ENCODE peak calls at places on chromosomes 6 and 20, in seven cellular contexts. One of them, this sample, is unnamed.

GRCh38 chr20:62208805-62209755 is 11.0 kb downstream of the HRH3 start:
- DNase-seq in lung: no peak
- DNase-seq in body of pancreas: peak
- DNase-seq in ovary: no peak
- DNase-seq in upper lobe of right lung: no peak
- DNase-seq in HCT116: no peak
- DNase-seq in brain microvascular endothelial cell: no peak
- DNase-seq in this sample: no peak

GRCh38 chr6:14035448-14035847 is 82.1 kb upstream of the CD83 start:
- DNase-seq in lung: peak
- DNase-seq in upper lobe of right lung: no peak
- DNase-seq in body of pancreas: peak
- DNase-seq in ovary: no peak
- DNase-seq in brain microvascular endothelial cell: peak
- DNase-seq in HCT116: no peak
- DNase-seq in this sample: peak

GRCh38 chr6:29656157-29656556 is 735 bp upstream of the MOG start:
- DNase-seq in upper lobe of right lung: no peak
- DNase-seq in HCT116: no peak
- DNase-seq in brain microvascular endothelial cell: no peak
- DNase-seq in lung: no peak
- DNase-seq in ovary: no peak
- DNase-seq in body of pancreas: no peak
- DNase-seq in this sample: no peak

GRCh38 chr6:118668761-118669411 is 17.5 kb upstream of the CEP85L start:
- DNase-seq in body of pancreas: no peak
- DNase-seq in brain microvascular endothelial cell: peak
- DNase-seq in HCT116: no peak
- DNase-seq in ovary: no peak
- DNase-seq in lung: no peak
- DNase-seq in upper lobe of right lung: no peak
- DNase-seq in this sample: peak

GRCh38 chr6:16836186-16836981 is 75.1 kb upstream of the ATXN1 start:
- DNase-seq in brain microvascular endothelial cell: no peak
- DNase-seq in HCT116: no peak
- DNase-seq in ovary: no peak
- DNase-seq in upper lobe of right lung: no peak
- DNase-seq in body of pancreas: no peak
- DNase-seq in lung: no peak
- DNase-seq in this sample: no peak

GRCh38 chr6:40733290-40733689 is 146.1 kb upstream of the LRFN2 start:
- DNase-seq in brain microvascular endothelial cell: peak
- DNase-seq in body of pancreas: no peak
- DNase-seq in lung: no peak
- DNase-seq in ovary: no peak
- DNase-seq in upper lobe of right lung: no peak
- DNase-seq in HCT116: no peak
- DNase-seq in this sample: no peak

GRCh38 chr20:7723284-7723683 is 217.0 kb downstream of the HAO1 start:
- DNase-seq in HCT116: no peak
- DNase-seq in lung: no peak
- DNase-seq in ovary: no peak
- DNase-seq in upper lobe of right lung: no peak
- DNase-seq in brain microvascular endothelial cell: no peak
- DNase-seq in body of pancreas: no peak
- DNase-seq in this sample: no peak

GRCh38 chr20:23282546-23282945 is 68.0 kb upstream of the NXT1 start:
- DNase-seq in lung: no peak
- DNase-seq in ovary: no peak
- DNase-seq in upper lobe of right lung: no peak
- DNase-seq in HCT116: no peak
- DNase-seq in brain microvascular endothelial cell: no peak
- DNase-seq in body of pancreas: no peak
- DNase-seq in this sample: no peak

GRCh38 chr6:137112067-137112355 is 61.4 kb downstream of the IL22RA2 start:
- DNase-seq in upper lobe of right lung: no peak
- DNase-seq in ovary: no peak
- DNase-seq in lung: no peak
- DNase-seq in body of pancreas: no peak
- DNase-seq in brain microvascular endothelial cell: peak
- DNase-seq in HCT116: no peak
- DNase-seq in this sample: no peak

GRCh38 chr6:83708970-83709747 is at the start of gene SNAP91:
- DNase-seq in brain microvascular endothelial cell: no peak
- DNase-seq in HCT116: no peak
- DNase-seq in ovary: peak
- DNase-seq in lung: no peak
- DNase-seq in body of pancreas: peak
- DNase-seq in upper lobe of right lung: peak
- DNase-seq in this sample: no peak

GRCh38 chr20:33766686-33767085 is 34.9 kb downstream of the ZNF341 start:
- DNase-seq in HCT116: no peak
- DNase-seq in brain microvascular endothelial cell: no peak
- DNase-seq in upper lobe of right lung: no peak
- DNase-seq in body of pancreas: no peak
- DNase-seq in ovary: no peak
- DNase-seq in lung: no peak
- DNase-seq in this sample: no peak

GRCh38 chr6:124858564-124858963 is 103.7 kb upstream of the RNF217 start:
- DNase-seq in lung: no peak
- DNase-seq in brain microvascular endothelial cell: no peak
- DNase-seq in body of pancreas: no peak
- DNase-seq in ovary: no peak
- DNase-seq in upper lobe of right lung: no peak
- DNase-seq in HCT116: no peak
- DNase-seq in this sample: no peak

DNA sequence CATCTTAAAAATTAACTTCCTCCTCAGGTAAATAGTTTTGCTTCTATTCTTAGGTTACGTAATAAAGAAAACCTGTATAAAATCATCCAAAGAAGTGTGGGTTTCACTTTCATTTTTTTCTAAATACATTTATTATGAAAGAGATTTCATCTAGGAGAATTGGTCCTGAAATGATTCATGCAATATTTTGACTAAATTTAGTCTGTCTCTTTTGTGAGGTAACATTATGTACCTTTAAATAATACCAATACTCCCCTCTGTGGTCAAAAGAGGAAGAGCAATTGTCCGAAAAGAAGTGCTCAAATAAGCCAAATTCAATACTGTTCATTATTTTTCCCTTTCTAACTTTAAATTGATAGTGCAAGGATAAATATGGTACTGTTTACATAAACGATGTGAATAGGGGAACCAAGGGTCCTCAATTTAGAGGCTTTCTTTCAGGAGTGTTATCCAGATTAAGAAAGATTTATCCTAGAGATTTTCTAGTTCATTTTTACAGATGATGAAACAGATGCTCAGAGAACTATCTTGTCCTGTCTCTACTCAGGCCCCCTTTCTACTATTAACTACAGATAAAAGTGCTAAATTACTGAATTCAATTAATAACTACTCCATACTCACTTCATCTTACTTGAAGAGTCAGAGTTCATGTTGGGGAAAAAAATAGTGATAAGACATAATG is 26.2 kb downstream of the CYP39A1 start:
- DNase-seq in HCT116: peak
- DNase-seq in lung: no peak
- DNase-seq in upper lobe of right lung: no peak
- DNase-seq in body of pancreas: no peak
- DNase-seq in brain microvascular endothelial cell: peak
- DNase-seq in ovary: no peak
- DNase-seq in this sample: no peak
- TF ChIP-seq CTCF in HCT116: peak
- TF ChIP-seq CTCF in lung: peak
- TF ChIP-seq CTCF in upper lobe of right lung: peak
- TF ChIP-seq CTCF in body of pancreas: peak
- TF ChIP-seq CTCF in brain microvascular endothelial cell: peak
- TF ChIP-seq CTCF in ovary: peak
- TF ChIP-seq CTCF in this sample: peak

GRCh38 chr6:150228067-150228733 is 85.4 kb downstream of the PPP1R14C start:
- DNase-seq in lung: no peak
- DNase-seq in ovary: no peak
- DNase-seq in brain microvascular endothelial cell: no peak
- DNase-seq in upper lobe of right lung: no peak
- DNase-seq in body of pancreas: no peak
- DNase-seq in HCT116: no peak
- DNase-seq in this sample: no peak

GRCh38 chr6:150233797-150234399 is 91.1 kb downstream of the PPP1R14C start:
- DNase-seq in upper lobe of right lung: no peak
- DNase-seq in HCT116: no peak
- DNase-seq in lung: no peak
- DNase-seq in ovary: no peak
- DNase-seq in body of pancreas: no peak
- DNase-seq in brain microvascular endothelial cell: no peak
- DNase-seq in this sample: no peak

GRCh38 chr6:150231456-150231855 is 88.6 kb downstream of the PPP1R14C start:
- DNase-seq in body of pancreas: no peak
- DNase-seq in upper lobe of right lung: no peak
- DNase-seq in lung: no peak
- DNase-seq in ovary: no peak
- DNase-seq in HCT116: no peak
- DNase-seq in brain microvascular endothelial cell: peak
- DNase-seq in this sample: no peak

GRCh38 chr6:150230877-150231428 is 88.1 kb downstream of the PPP1R14C start:
- DNase-seq in body of pancreas: no peak
- DNase-seq in upper lobe of right lung: no peak
- DNase-seq in lung: no peak
- DNase-seq in ovary: no peak
- DNase-seq in HCT116: no peak
- DNase-seq in brain microvascular endothelial cell: no peak
- DNase-seq in this sample: no peak

DNA sequence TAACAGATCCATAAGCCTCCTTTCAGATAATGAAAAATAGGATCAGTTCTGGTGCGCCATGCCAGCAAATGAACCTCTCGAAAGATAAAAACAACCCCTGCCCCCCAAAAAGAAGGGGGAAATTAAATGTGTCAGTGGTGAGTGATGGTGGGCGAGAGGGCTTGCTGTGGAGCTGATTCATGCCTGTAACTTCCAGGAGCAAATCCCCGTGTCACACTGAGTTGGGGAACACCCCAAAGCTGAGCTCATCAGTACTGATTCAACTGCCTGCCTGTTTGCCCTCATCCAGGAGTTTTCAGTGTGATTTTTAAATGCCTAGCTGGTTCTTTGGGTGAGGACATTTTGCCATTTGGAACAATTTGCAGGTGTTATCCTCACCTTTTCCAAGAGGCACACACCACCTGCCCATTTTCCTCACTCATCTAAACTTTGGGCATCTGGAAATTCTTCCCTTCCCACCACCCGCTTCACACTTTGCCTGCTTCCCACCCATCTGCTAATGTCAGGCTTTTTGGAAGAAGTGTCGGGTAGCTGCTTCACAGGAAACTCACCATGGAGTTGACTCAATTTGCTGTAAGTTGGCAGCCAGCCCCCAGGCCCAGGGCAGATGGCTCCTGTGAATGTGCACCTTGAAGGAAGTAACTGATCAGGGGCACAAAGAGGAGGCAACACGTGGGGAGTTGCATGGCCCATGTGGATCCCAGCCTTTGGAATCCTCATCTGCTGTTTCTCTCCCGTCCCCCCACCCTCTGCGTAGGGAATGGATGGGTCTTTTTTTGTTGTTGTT is 87.1 kb downstream of the PPP1R14C start:
- DNase-seq in ovary: no peak
- DNase-seq in upper lobe of right lung: no peak
- DNase-seq in brain microvascular endothelial cell: no peak
- DNase-seq in HCT116: no peak
- DNase-seq in lung: no peak
- DNase-seq in body of pancreas: no peak
- DNase-seq in this sample: no peak
- H3K4me3 ChIP-seq in ovary: no peak
- H3K4me3 ChIP-seq in upper lobe of right lung: no peak
- H3K4me3 ChIP-seq in brain microvascular endothelial cell: no peak
- H3K4me3 ChIP-seq in HCT116: no peak
- H3K4me3 ChIP-seq in lung: no peak
- H3K4me3 ChIP-seq in body of pancreas: no peak
- H3K4me3 ChIP-seq in this sample: no peak

GRCh38 chr6:155004576-155005345 is 9.6 kb downstream of the TIAM2 start:
- DNase-seq in lung: no peak
- DNase-seq in body of pancreas: no peak
- DNase-seq in upper lobe of right lung: no peak
- DNase-seq in ovary: no peak
- DNase-seq in HCT116: no peak
- DNase-seq in brain microvascular endothelial cell: no peak
- DNase-seq in this sample: no peak

GRCh38 chr6:154998855-154999254 is 3.7 kb downstream of the TIAM2 start:
- DNase-seq in lung: no peak
- DNase-seq in ovary: no peak
- DNase-seq in HCT116: no peak
- DNase-seq in upper lobe of right lung: no peak
- DNase-seq in brain microvascular endothelial cell: no peak
- DNase-seq in body of pancreas: no peak
- DNase-seq in this sample: no peak

GRCh38 chr6:154996841-154997311 is 1.8 kb downstream of the TIAM2 start:
- DNase-seq in brain microvascular endothelial cell: no peak
- DNase-seq in upper lobe of right lung: no peak
- DNase-seq in ovary: no peak
- DNase-seq in body of pancreas: no peak
- DNase-seq in HCT116: no peak
- DNase-seq in lung: no peak
- DNase-seq in this sample: no peak

GRCh38 chr6:155004017-155004416 is 8.9 kb downstream of the TIAM2 start:
- DNase-seq in HCT116: no peak
- DNase-seq in lung: no peak
- DNase-seq in brain microvascular endothelial cell: no peak
- DNase-seq in ovary: no peak
- DNase-seq in upper lobe of right lung: no peak
- DNase-seq in body of pancreas: no peak
- DNase-seq in this sample: no peak

DNA sequence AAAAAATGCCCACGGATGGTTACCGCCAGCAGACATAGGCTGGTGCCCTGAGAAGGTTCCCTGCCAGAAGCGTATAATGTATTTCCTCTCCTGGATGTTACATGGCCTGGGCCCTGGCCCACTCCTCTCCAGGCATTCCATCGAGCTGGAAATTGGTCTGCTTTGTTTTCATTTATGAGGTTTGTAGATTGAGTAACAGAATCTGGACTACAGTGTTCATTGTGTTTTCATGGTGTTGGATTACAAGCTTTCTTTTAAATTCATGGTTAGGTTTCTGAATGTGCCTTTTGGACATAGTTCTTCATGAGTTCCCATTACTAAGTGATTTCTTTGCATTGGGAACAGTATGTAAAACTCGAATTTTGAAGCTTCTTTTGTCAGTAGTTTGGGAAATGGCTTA is 6.4 kb downstream of the TIAM2 start:
- DNase-seq in upper lobe of right lung: no peak
- DNase-seq in brain microvascular endothelial cell: peak
- DNase-seq in lung: no peak
- DNase-seq in body of pancreas: no peak
- DNase-seq in ovary: no peak
- DNase-seq in HCT116: no peak
- DNase-seq in this sample: no peak
- H3K27ac ChIP-seq in upper lobe of right lung: no peak
- H3K27ac ChIP-seq in brain microvascular endothelial cell: no peak
- H3K27ac ChIP-seq in lung: no peak
- H3K27ac ChIP-seq in body of pancreas: no peak
- H3K27ac ChIP-seq in ovary: no peak
- H3K27ac ChIP-seq in HCT116: no peak
- H3K27ac ChIP-seq in this sample: no peak

DNA sequence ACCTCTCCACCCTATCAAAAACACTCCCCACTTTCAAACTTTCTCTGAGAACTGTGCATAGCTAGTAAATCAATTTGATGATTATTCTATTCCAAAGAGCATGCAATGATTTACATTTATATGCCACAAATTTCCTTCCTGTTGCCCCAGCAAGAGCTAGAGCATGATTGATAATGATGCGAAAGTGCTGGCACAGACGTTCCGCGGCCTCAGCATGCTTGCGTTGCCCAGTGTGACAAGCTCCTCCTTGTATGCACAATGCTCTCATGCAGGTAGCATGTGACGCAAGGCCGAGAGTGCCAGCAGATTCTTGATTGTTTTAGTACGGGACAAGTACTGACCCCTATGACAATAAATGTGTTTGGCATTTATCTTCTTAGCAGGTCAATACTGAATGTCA is 696.3 kb upstream of the SLC35B3 start:
- DNase-seq in lung: peak
- DNase-seq in body of pancreas: peak
- DNase-seq in upper lobe of right lung: peak
- DNase-seq in ovary: no peak
- DNase-seq in HCT116: no peak
- DNase-seq in brain microvascular endothelial cell: no peak
- DNase-seq in this sample: no peak
- TF ChIP-seq CTCF in lung: no peak
- TF ChIP-seq CTCF in body of pancreas: no peak
- TF ChIP-seq CTCF in upper lobe of right lung: no peak
- TF ChIP-seq CTCF in ovary: no peak
- TF ChIP-seq CTCF in HCT116: no peak
- TF ChIP-seq CTCF in brain microvascular endothelial cell: no peak
- TF ChIP-seq CTCF in this sample: no peak

This sample was measured in AG04450.